ENCODE peak calls at places on chromosome 5, in four cellular contexts. M is T follicular helper cell, T is T47D, W is NCI-H1417. C is an unnamed sample.
A peak's percentile ranks its signal among the peaks of the same experiment; 100 is the strongest.

GRCh38 chr5:132011561-132012384 is at the start of gene ACSL6:
- DNase-seq in M (peak; percentile 20), T (no peak), W (peak; percentile 47), C (peak; percentile 79)

GRCh38 chr5:73687357-73687756 is 61.4 kb downstream of the ARHGEF28 start:
- DNase-seq in M (no peak), T (no peak), W (no peak), C (no peak)

GRCh38 chr5:43171441-43171840 is 20.6 kb upstream of the NIM1K start:
- DNase-seq in T (no peak), W (no peak), M (no peak), C (no peak)

GRCh38 chr5:157718529-157718928 is 12.7 kb upstream of the THG1L start:
- DNase-seq in W (peak; percentile 46), M (no peak), T (peak; percentile 70), C (peak; percentile 79)

GRCh38 chr5:6432206-6432605 is 16.5 kb upstream of the UBE2QL1 start:
- DNase-seq in M (no peak), T (no peak), W (no peak), C (no peak)

GRCh38 chr5:179668404-179668803 is 12.4 kb downstream of the CBY3 start:
- DNase-seq in W (no peak), T (peak; percentile 50), M (peak; percentile 35), C (peak; percentile 87)

GRCh38 chr5:67659288-67659687 is 462.7 kb upstream of the CD180 start:
- DNase-seq in W (no peak), T (no peak), M (no peak), C (no peak)

GRCh38 chr5:82356808-82357671 is 78.9 kb upstream of the RPS23 start:
- DNase-seq in W (no peak), T (no peak), M (peak; percentile 69), C (no peak)

GRCh38 chr5:142248853-142249462 is 75.9 kb downstream of the SPRY4 start:
- DNase-seq in T (peak; percentile 63), M (no peak), W (no peak), C (no peak)

GRCh38 chr5:145869753-145870152 is 3.1 kb downstream of the GRXCR2 start:
- DNase-seq in T (no peak), W (no peak), M (no peak), C (no peak)

GRCh38 chr5:44046581-44047327 is 342.5 kb downstream of the FGF10 start:
- DNase-seq in M (no peak), T (no peak), W (no peak), C (no peak)

GRCh38 chr5:59169768-59170150 is 586.9 kb downstream of the RAB3C start:
- DNase-seq in M (no peak), W (no peak), T (no peak), C (no peak)

GRCh38 chr5:174191076-174191475 is 145.6 kb downstream of the NSG2 start:
- DNase-seq in T (no peak), M (no peak), W (no peak), C (no peak)

GRCh38 chr5:138466900-138467710 is 1.8 kb downstream of the EGR1 start:
- DNase-seq in W (no peak), T (no peak), M (no peak), C (no peak)

GRCh38 chr5:52727001-52727400 is 60.7 kb upstream of the ITGA1 start:
- DNase-seq in W (no peak), T (no peak), M (no peak), C (no peak)

GRCh38 chr5:172051643-172052362 is 45.4 kb upstream of the FBXW11 start:
- DNase-seq in T (no peak), W (no peak), M (no peak), C (peak; percentile 85)

GRCh38 chr5:172745836-172746235 is 25.2 kb downstream of the DUSP1 start:
- DNase-seq in M (no peak), W (no peak), T (no peak), C (no peak)

GRCh38 chr5:38257236-38258036 is 923 bp upstream of the EGFLAM start:
- DNase-seq in T (no peak), W (no peak), M (no peak), C (no peak)

GRCh38 chr5:39462211-39462610 is 37.4 kb upstream of the DAB2 start:
- DNase-seq in T (no peak), W (no peak), M (no peak), C (no peak)

GRCh38 chr5:96012399-96012798 is 50.7 kb upstream of the ELL2 start:
- DNase-seq in W (no peak), M (no peak), T (no peak), C (no peak)

GRCh38 chr5:139460457-139460856 is 2.1 kb downstream of the ECSCR start:
- DNase-seq in M (no peak), T (no peak), W (no peak), C (peak; percentile 54)

GRCh38 chr5:107203231-107203630 is 467.5 kb downstream of the EFNA5 start:
- DNase-seq in W (no peak), M (no peak), T (no peak), C (no peak)

GRCh38 chr5:174609116-174609515 is 115.3 kb upstream of the MSX2 start:
- DNase-seq in M (no peak), W (no peak), T (no peak), C (peak; percentile 13)

GRCh38 chr5:120630550-120630949 is 166.4 kb downstream of the PRR16 start:
- DNase-seq in W (no peak), T (no peak), M (no peak), C (no peak)

GRCh38 chr5:133664422-133664821 is 52.1 kb upstream of the FSTL4 start:
- DNase-seq in W (peak; percentile 36), T (no peak), M (no peak), C (peak; percentile 91)

GRCh38 chr5:151923865-151924264 is 786 bp downstream of the GLRA1 start:
- DNase-seq in W (no peak), T (peak; percentile 38), M (no peak), C (peak; percentile 43)

GRCh38 chr5:83473344-83474169 is 2.0 kb downstream of the VCAN start:
- DNase-seq in T (peak; percentile 74), M (peak; percentile 14), W (peak; percentile 94), C (peak; percentile 98)

GRCh38 chr5:5979362-5979760 is 399.0 kb downstream of the MED10 start:
- DNase-seq in W (no peak), T (no peak), M (no peak), C (no peak)

GRCh38 chr5:9851458-9851857 is 221.3 kb upstream of the TAS2R1 start:
- DNase-seq in W (no peak), T (no peak), M (no peak), C (peak; percentile 86)

GRCh38 chr5:37715957-37716356 is 123.9 kb downstream of the GDNF start:
- DNase-seq in M (no peak), T (no peak), W (no peak), C (no peak)

GRCh38 chr5:102523541-102524175 is 24.9 kb upstream of the SLCO6A1 start:
- DNase-seq in T (no peak), W (no peak), M (no peak), C (no peak)

GRCh38 chr5:109410389-109411174 is 808 bp upstream of the PJA2 start:
- DNase-seq in M (peak; percentile 12), W (peak; percentile 68), T (peak; percentile 83), C (peak; percentile 55)

GRCh38 chr5:178368716-178369300 is 136.2 kb upstream of the PHYKPL start:
- DNase-seq in M (no peak), W (no peak), T (no peak), C (peak; percentile 4)

GRCh38 chr5:151675956-151676712 is 10.6 kb downstream of the SPARC start:
- DNase-seq in W (no peak), T (no peak), M (no peak), C (no peak)